ENCODE peak calls at places on chromosomes 16 and 17, in ten cellular contexts. One of them, this sample, is unnamed.
A peak's percentile ranks its signal among the peaks of the same experiment; 100 is the strongest.

GRCh38 chr17:41786227-41787020 is at the start of gene JUP:
- DNase-seq in ovary: peak; percentile 100
- DNase-seq in NB4: peak; percentile 98
- DNase-seq in IMR-90: peak; percentile 99
- DNase-seq in A549: peak; percentile 100
- DNase-seq in uterus: peak; percentile 100
- DNase-seq in transverse colon: peak; percentile 100
- DNase-seq in Peyer's patch: peak; percentile 91
- DNase-seq in prostate gland: peak; percentile 100
- DNase-seq in adrenal gland: peak; percentile 99
- DNase-seq in this sample: peak; percentile 100

GRCh38 chr17:17535957-17536356 is 39.8 kb upstream of the RASD1 start:
- DNase-seq in ovary: no peak
- DNase-seq in NB4: no peak
- DNase-seq in IMR-90: peak; percentile 39
- DNase-seq in A549: peak; percentile 80
- DNase-seq in uterus: peak; percentile 36
- DNase-seq in transverse colon: peak; percentile 65
- DNase-seq in Peyer's patch: no peak
- DNase-seq in prostate gland: peak; percentile 78
- DNase-seq in adrenal gland: peak; percentile 91
- DNase-seq in this sample: peak; percentile 91

GRCh38 chr17:72189781-72190593 is 69.2 kb downstream of the SOX9 start:
- DNase-seq in ovary: no peak
- DNase-seq in NB4: no peak
- DNase-seq in IMR-90: peak; percentile 36
- DNase-seq in A549: no peak
- DNase-seq in uterus: no peak
- DNase-seq in transverse colon: no peak
- DNase-seq in Peyer's patch: no peak
- DNase-seq in prostate gland: no peak
- DNase-seq in adrenal gland: no peak
- DNase-seq in this sample: no peak

GRCh38 chr16:68873635-68874471 is 30.5 kb downstream of the TANGO6 start:
- DNase-seq in ovary: no peak
- DNase-seq in NB4: no peak
- DNase-seq in IMR-90: no peak
- DNase-seq in A549: no peak
- DNase-seq in uterus: no peak
- DNase-seq in transverse colon: no peak
- DNase-seq in Peyer's patch: no peak
- DNase-seq in prostate gland: no peak
- DNase-seq in adrenal gland: no peak
- DNase-seq in this sample: no peak

GRCh38 chr17:49913226-49914095 is 55.5 kb upstream of the DLX4 start:
- DNase-seq in ovary: no peak
- DNase-seq in NB4: peak; percentile 26
- DNase-seq in IMR-90: peak; percentile 55
- DNase-seq in A549: peak; percentile 81
- DNase-seq in uterus: no peak
- DNase-seq in transverse colon: no peak
- DNase-seq in Peyer's patch: no peak
- DNase-seq in prostate gland: no peak
- DNase-seq in adrenal gland: no peak
- DNase-seq in this sample: no peak

GRCh38 chr16:23274968-23275367 is 27.1 kb upstream of the SCNN1B start:
- DNase-seq in ovary: no peak
- DNase-seq in NB4: no peak
- DNase-seq in IMR-90: no peak
- DNase-seq in A549: no peak
- DNase-seq in uterus: no peak
- DNase-seq in transverse colon: no peak
- DNase-seq in Peyer's patch: no peak
- DNase-seq in prostate gland: no peak
- DNase-seq in adrenal gland: no peak
- DNase-seq in this sample: no peak

GRCh38 chr17:1164935-1165556 is 14.7 kb downstream of the ABR start:
- DNase-seq in ovary: no peak
- DNase-seq in NB4: no peak
- DNase-seq in IMR-90: no peak
- DNase-seq in A549: no peak
- DNase-seq in uterus: no peak
- DNase-seq in transverse colon: no peak
- DNase-seq in Peyer's patch: no peak
- DNase-seq in prostate gland: no peak
- DNase-seq in adrenal gland: no peak
- DNase-seq in this sample: no peak

GRCh38 chr17:42818379-42818778 is 5.7 kb downstream of the BECN1 start:
- DNase-seq in ovary: no peak
- DNase-seq in NB4: no peak
- DNase-seq in IMR-90: peak; percentile 33
- DNase-seq in A549: no peak
- DNase-seq in uterus: no peak
- DNase-seq in transverse colon: no peak
- DNase-seq in Peyer's patch: no peak
- DNase-seq in prostate gland: no peak
- DNase-seq in adrenal gland: no peak
- DNase-seq in this sample: no peak

GRCh38 chr17:82029990-82030469 is 1.4 kb upstream of the RAC3 start:
- DNase-seq in ovary: no peak
- DNase-seq in NB4: no peak
- DNase-seq in IMR-90: no peak
- DNase-seq in A549: no peak
- DNase-seq in uterus: no peak
- DNase-seq in transverse colon: no peak
- DNase-seq in Peyer's patch: no peak
- DNase-seq in prostate gland: no peak
- DNase-seq in adrenal gland: no peak
- DNase-seq in this sample: no peak

GRCh38 chr16:19601083-19601976 is 45.8 kb downstream of the VPS35L start:
- DNase-seq in ovary: no peak
- DNase-seq in NB4: peak; percentile 48
- DNase-seq in IMR-90: peak; percentile 36
- DNase-seq in A549: peak; percentile 41
- DNase-seq in uterus: no peak
- DNase-seq in transverse colon: peak; percentile 13
- DNase-seq in Peyer's patch: no peak
- DNase-seq in prostate gland: no peak
- DNase-seq in adrenal gland: peak; percentile 25
- DNase-seq in this sample: no peak

GRCh38 chr17:78644971-78645370 is 67.8 kb upstream of the DNAH17 start:
- DNase-seq in ovary: no peak
- DNase-seq in NB4: no peak
- DNase-seq in IMR-90: no peak
- DNase-seq in A549: no peak
- DNase-seq in uterus: no peak
- DNase-seq in transverse colon: no peak
- DNase-seq in Peyer's patch: no peak
- DNase-seq in prostate gland: no peak
- DNase-seq in adrenal gland: no peak
- DNase-seq in this sample: no peak

GRCh38 chr17:78648293-78648692 is 71.1 kb upstream of the DNAH17 start:
- DNase-seq in ovary: no peak
- DNase-seq in NB4: no peak
- DNase-seq in IMR-90: no peak
- DNase-seq in A549: no peak
- DNase-seq in uterus: no peak
- DNase-seq in transverse colon: no peak
- DNase-seq in Peyer's patch: no peak
- DNase-seq in prostate gland: no peak
- DNase-seq in adrenal gland: no peak
- DNase-seq in this sample: no peak

GRCh38 chr17:78644259-78644658 is 67.1 kb upstream of the DNAH17 start:
- DNase-seq in ovary: no peak
- DNase-seq in NB4: no peak
- DNase-seq in IMR-90: no peak
- DNase-seq in A549: no peak
- DNase-seq in uterus: no peak
- DNase-seq in transverse colon: no peak
- DNase-seq in Peyer's patch: no peak
- DNase-seq in prostate gland: no peak
- DNase-seq in adrenal gland: no peak
- DNase-seq in this sample: no peak

GRCh38 chr17:78645421-78646295 is 68.5 kb upstream of the DNAH17 start:
- DNase-seq in ovary: no peak
- DNase-seq in NB4: peak; percentile 89
- DNase-seq in IMR-90: peak; percentile 34
- DNase-seq in A549: peak; percentile 90
- DNase-seq in uterus: no peak
- DNase-seq in transverse colon: peak; percentile 81
- DNase-seq in Peyer's patch: peak; percentile 83
- DNase-seq in prostate gland: no peak
- DNase-seq in adrenal gland: peak; percentile 71
- DNase-seq in this sample: peak; percentile 57

GRCh38 chr17:78647030-78647429 is 69.8 kb upstream of the DNAH17 start:
- DNase-seq in ovary: no peak
- DNase-seq in NB4: no peak
- DNase-seq in IMR-90: no peak
- DNase-seq in A549: no peak
- DNase-seq in uterus: no peak
- DNase-seq in transverse colon: no peak
- DNase-seq in Peyer's patch: no peak
- DNase-seq in prostate gland: no peak
- DNase-seq in adrenal gland: no peak
- DNase-seq in this sample: no peak
- TF ChIP-seq CTCF in ovary: no peak
- TF ChIP-seq CTCF in NB4: no peak
- TF ChIP-seq CTCF in IMR-90: no peak
- TF ChIP-seq CTCF in A549: no peak
- TF ChIP-seq CTCF in uterus: no peak
- TF ChIP-seq CTCF in transverse colon: no peak
- TF ChIP-seq CTCF in Peyer's patch: no peak
- TF ChIP-seq CTCF in prostate gland: no peak
- TF ChIP-seq CTCF in adrenal gland: no peak
- TF ChIP-seq CTCF in this sample: no peak

GRCh38 chr17:48149174-48150106 is 41.9 kb downstream of the SNX11 start:
- DNase-seq in ovary: no peak
- DNase-seq in NB4: peak; percentile 48
- DNase-seq in IMR-90: no peak
- DNase-seq in A549: no peak
- DNase-seq in uterus: no peak
- DNase-seq in transverse colon: no peak
- DNase-seq in Peyer's patch: no peak
- DNase-seq in prostate gland: no peak
- DNase-seq in adrenal gland: no peak
- DNase-seq in this sample: no peak
- TF ChIP-seq POLR2A in ovary: no peak
- TF ChIP-seq POLR2A in NB4: no peak
- TF ChIP-seq POLR2A in IMR-90: no peak
- TF ChIP-seq POLR2A in A549: no peak
- TF ChIP-seq POLR2A in uterus: no peak
- TF ChIP-seq POLR2A in transverse colon: no peak
- TF ChIP-seq POLR2A in Peyer's patch: no peak
- TF ChIP-seq POLR2A in prostate gland: no peak
- TF ChIP-seq POLR2A in adrenal gland: no peak
- TF ChIP-seq POLR2A in this sample: no peak

GRCh38 chr17:78559024-78559423 is 18.2 kb downstream of the DNAH17 start:
- DNase-seq in ovary: no peak
- DNase-seq in NB4: no peak
- DNase-seq in IMR-90: no peak
- DNase-seq in A549: no peak
- DNase-seq in uterus: no peak
- DNase-seq in transverse colon: no peak
- DNase-seq in Peyer's patch: no peak
- DNase-seq in prostate gland: no peak
- DNase-seq in adrenal gland: no peak
- DNase-seq in this sample: no peak

GRCh38 chr17:78560731-78561130 is 16.5 kb downstream of the DNAH17 start:
- DNase-seq in ovary: no peak
- DNase-seq in NB4: no peak
- DNase-seq in IMR-90: no peak
- DNase-seq in A549: no peak
- DNase-seq in uterus: no peak
- DNase-seq in transverse colon: no peak
- DNase-seq in Peyer's patch: no peak
- DNase-seq in prostate gland: no peak
- DNase-seq in adrenal gland: no peak
- DNase-seq in this sample: no peak

GRCh38 chr17:78561166-78561565 is 16.0 kb downstream of the DNAH17 start:
- DNase-seq in ovary: no peak
- DNase-seq in NB4: no peak
- DNase-seq in IMR-90: no peak
- DNase-seq in A549: no peak
- DNase-seq in uterus: no peak
- DNase-seq in transverse colon: no peak
- DNase-seq in Peyer's patch: no peak
- DNase-seq in prostate gland: no peak
- DNase-seq in adrenal gland: no peak
- DNase-seq in this sample: no peak

GRCh38 chr17:78558181-78558850 is 18.9 kb downstream of the DNAH17 start:
- DNase-seq in ovary: no peak
- DNase-seq in NB4: peak; percentile 16
- DNase-seq in IMR-90: no peak
- DNase-seq in A549: peak; percentile 71
- DNase-seq in uterus: no peak
- DNase-seq in transverse colon: no peak
- DNase-seq in Peyer's patch: no peak
- DNase-seq in prostate gland: no peak
- DNase-seq in adrenal gland: no peak
- DNase-seq in this sample: no peak

GRCh38 chr17:78559749-78560368 is 17.3 kb downstream of the DNAH17 start:
- DNase-seq in ovary: no peak
- DNase-seq in NB4: no peak
- DNase-seq in IMR-90: no peak
- DNase-seq in A549: no peak
- DNase-seq in uterus: no peak
- DNase-seq in transverse colon: no peak
- DNase-seq in Peyer's patch: no peak
- DNase-seq in prostate gland: no peak
- DNase-seq in adrenal gland: no peak
- DNase-seq in this sample: no peak
- TF ChIP-seq CTCF in ovary: no peak
- TF ChIP-seq CTCF in NB4: no peak
- TF ChIP-seq CTCF in IMR-90: no peak
- TF ChIP-seq CTCF in A549: no peak
- TF ChIP-seq CTCF in uterus: no peak
- TF ChIP-seq CTCF in transverse colon: peak; percentile 22
- TF ChIP-seq CTCF in Peyer's patch: peak; percentile 29
- TF ChIP-seq CTCF in prostate gland: no peak
- TF ChIP-seq CTCF in adrenal gland: no peak
- TF ChIP-seq CTCF in this sample: no peak

DNA sequence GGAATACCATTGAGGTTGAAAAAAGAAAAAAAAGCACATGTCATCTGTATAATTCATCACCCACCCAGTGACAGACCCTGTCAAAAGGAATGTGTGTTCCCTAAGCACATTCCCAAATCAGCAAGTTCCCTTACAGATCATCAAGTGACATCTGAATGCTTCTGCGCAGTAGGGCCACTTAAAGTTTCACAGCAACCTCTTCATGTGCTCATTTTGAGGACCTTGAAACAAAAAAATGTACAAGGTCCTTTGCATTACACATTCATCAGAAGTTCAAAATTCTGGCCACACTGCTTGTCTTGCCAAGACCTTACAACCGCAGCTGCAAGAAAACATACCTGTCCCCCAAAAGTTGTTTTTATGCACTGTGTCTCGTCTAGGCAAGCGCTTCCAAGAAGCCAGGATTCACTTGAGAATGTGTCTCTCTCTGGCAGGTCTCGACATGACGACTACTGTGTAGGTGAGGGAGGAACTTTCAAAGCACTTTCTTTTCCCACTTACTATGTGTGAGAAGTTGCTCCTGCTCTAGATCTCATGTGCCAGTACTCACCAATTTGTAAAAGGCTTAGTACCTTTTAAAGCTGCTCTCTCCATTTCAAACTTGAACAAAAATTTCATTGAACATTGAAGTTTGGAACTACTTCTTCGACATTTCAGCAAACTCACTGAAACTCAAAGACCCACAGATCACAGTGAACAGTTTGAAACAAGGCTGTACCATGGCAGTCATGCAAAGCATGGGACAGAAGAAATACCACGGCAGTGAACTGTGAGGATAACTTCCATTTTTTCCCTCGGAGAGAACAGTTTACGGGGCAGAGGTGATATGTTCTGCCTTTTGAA is 4.3 kb upstream of the POLG2 start:
- DNase-seq in ovary: no peak
- DNase-seq in NB4: no peak
- DNase-seq in IMR-90: no peak
- DNase-seq in A549: no peak
- DNase-seq in uterus: no peak
- DNase-seq in transverse colon: no peak
- DNase-seq in Peyer's patch: no peak
- DNase-seq in prostate gland: no peak
- DNase-seq in adrenal gland: no peak
- DNase-seq in this sample: no peak
- TF ChIP-seq POLR2A in ovary: no peak
- TF ChIP-seq POLR2A in NB4: no peak
- TF ChIP-seq POLR2A in IMR-90: no peak
- TF ChIP-seq POLR2A in A549: no peak
- TF ChIP-seq POLR2A in uterus: no peak
- TF ChIP-seq POLR2A in transverse colon: no peak
- TF ChIP-seq POLR2A in Peyer's patch: no peak
- TF ChIP-seq POLR2A in prostate gland: no peak
- TF ChIP-seq POLR2A in adrenal gland: no peak
- TF ChIP-seq POLR2A in this sample: no peak